ENCODE peak calls at places on chromosomes 4 and X, in four cellular contexts. D is tibial artery; N is nephron progenitor cell; B is stimulated activated naive CD8-positive, alpha-beta T cell treated with anti-CD3 and anti-CD28 coated beads, Interleukin-15, Interleukin-2, amounts not matched to agents 100 U/mL and 50 U/mL, for 24 hours. R is an unnamed sample.

GRCh38 chr4:11765849-11766453 is 337.3 kb upstream of the HS3ST1 start:
- DNase-seq in N (peak; percentile 30), B (no peak), D (no peak), R (no peak)

GRCh38 chr4:52714597-52715254 is 36.5 kb downstream of the ERVMER34-1 start:
- DNase-seq in N (no peak), B (no peak), D (no peak), R (no peak)

GRCh38 chr4:82431026-82431745 is 796 bp downstream of the ENOPH1 start:
- DNase-seq in D (peak; percentile 67), B (peak; percentile 39), N (no peak), R (no peak)

GRCh38 chrX:137424679-137425078 is 141.2 kb upstream of the ZIC3 start:
- DNase-seq in D (no peak), B (no peak), N (peak; percentile 35), R (no peak)

GRCh38 chrX:101022020-101022419 is 29.9 kb downstream of the TRMT2B start:
- DNase-seq in N (no peak), D (no peak), B (no peak), R (no peak)

GRCh38 chrX:120308959-120309872 is 2.0 kb downstream of the TMEM255A start:
- DNase-seq in B (peak; percentile 67), D (peak; percentile 63), N (peak; percentile 56), R (peak; percentile 76)

GRCh38 chr4:185534850-185535761 is at the start of gene PDLIM3:
- DNase-seq in N (peak; percentile 78), D (peak; percentile 91), B (peak; percentile 9), R (peak; percentile 80)

GRCh38 chr4:128853741-128854140 is 44.2 kb downstream of the JADE1 start:
- DNase-seq in D (no peak), B (no peak), N (no peak), R (no peak)

R was measured in ecto neural progenitor cell.